ENCODE peak calls at places on chromosomes 16 and 17, in six cellular contexts. L is activated T-cell treated with anti-CD3 and anti-CD28 coated beads for 1 hour; C is GM04504; M is effector CD8-positive, alpha-beta T cell; J is NCI-H748 treated with DMSO at 0.1 percent for 48 hours; P is left cardiac atrium. H is an unnamed sample.

GRCh38 chr17:1908699-1909309 is 79.0 kb downstream of the RPA1 start:
- DNase-seq in J (peak), L (no peak), M (no peak), C (peak), P (peak), H (peak)

GRCh38 chr17:10614536-10615155 is 42.5 kb downstream of the MYH3 start:
- DNase-seq in C (peak), P (peak), J (no peak), L (no peak), M (no peak), H (peak)

GRCh38 chr16:64397042-64397441 is 724.8 kb downstream of the CDH11 start:
- DNase-seq in L (no peak), J (no peak), C (no peak), P (no peak), M (no peak), H (no peak)

GRCh38 chr17:40702271-40702670 is 1.3 kb downstream of the KRT24 start:
- DNase-seq in J (no peak), L (no peak), C (no peak), P (no peak), M (no peak), H (no peak)

GRCh38 chr16:28321700-28322411 is 29.5 kb downstream of the SBK1 start:
- DNase-seq in M (no peak), J (no peak), P (no peak), L (no peak), C (no peak), H (no peak)

GRCh38 chr17:58232707-58233156 is 5.7 kb upstream of the LPO start:
- DNase-seq in M (no peak), L (no peak), C (peak), P (no peak), J (no peak), H (no peak)

GRCh38 chr17:357634-358033 is 5.0 kb upstream of the RPH3AL start:
- DNase-seq in J (no peak), L (no peak), P (no peak), C (no peak), M (no peak), H (no peak)

GRCh38 chr17:50420419-50421112 is 5.5 kb upstream of the ACSF2 start:
- DNase-seq in P (no peak), L (no peak), C (peak), M (no peak), J (no peak), H (no peak)

H was measured in progenitor cell of endocrine pancreas.